ENCODE peak calls at places on chromosomes 11 and 22, in nine cellular contexts. One of them, this sample, is unnamed.

GRCh38 chr11:102268083-102268984 is 49.0 kb upstream of the BIRC3 start:
- DNase-seq in upper lobe of left lung: peak; percentile 95
- DNase-seq in heart left ventricle: peak; percentile 84
- DNase-seq in H1: peak; percentile 88
- DNase-seq in tibial nerve: peak; percentile 35
- DNase-seq in Peyer's patch: peak; percentile 95
- DNase-seq in ovary: peak; percentile 81
- DNase-seq in right lobe of liver: peak; percentile 95
- DNase-seq in adrenal gland: peak; percentile 88
- DNase-seq in this sample: peak; percentile 79

GRCh38 chr11:14644396-14645246 is 1.0 kb downstream of the PDE3B start:
- DNase-seq in upper lobe of left lung: peak; percentile 39
- DNase-seq in heart left ventricle: peak; percentile 46
- DNase-seq in H1: peak; percentile 71
- DNase-seq in tibial nerve: no peak
- DNase-seq in Peyer's patch: peak; percentile 61
- DNase-seq in ovary: no peak
- DNase-seq in right lobe of liver: peak; percentile 63
- DNase-seq in adrenal gland: peak; percentile 28
- DNase-seq in this sample: no peak

GRCh38 chr22:37544955-37545702 is 15.2 kb upstream of the CDC42EP1 start:
- DNase-seq in upper lobe of left lung: peak; percentile 89
- DNase-seq in heart left ventricle: peak; percentile 75
- DNase-seq in H1: peak; percentile 95
- DNase-seq in tibial nerve: peak; percentile 71
- DNase-seq in Peyer's patch: peak; percentile 90
- DNase-seq in ovary: peak; percentile 78
- DNase-seq in right lobe of liver: peak; percentile 89
- DNase-seq in adrenal gland: peak; percentile 89
- DNase-seq in this sample: peak; percentile 78

GRCh38 chr11:35208795-35209194 is 69.8 kb downstream of the CD44 start:
- DNase-seq in upper lobe of left lung: no peak
- DNase-seq in heart left ventricle: no peak
- DNase-seq in H1: no peak
- DNase-seq in tibial nerve: no peak
- DNase-seq in Peyer's patch: no peak
- DNase-seq in ovary: no peak
- DNase-seq in right lobe of liver: no peak
- DNase-seq in adrenal gland: no peak
- DNase-seq in this sample: no peak

GRCh38 chr11:11501546-11502274 is 120.1 kb downstream of the GALNT18 start:
- DNase-seq in upper lobe of left lung: no peak
- DNase-seq in heart left ventricle: no peak
- DNase-seq in H1: no peak
- DNase-seq in tibial nerve: no peak
- DNase-seq in Peyer's patch: no peak
- DNase-seq in ovary: no peak
- DNase-seq in right lobe of liver: no peak
- DNase-seq in adrenal gland: no peak
- DNase-seq in this sample: no peak

GRCh38 chr11:72920001-72920400 is 105.8 kb downstream of the ATG16L2 start:
- DNase-seq in upper lobe of left lung: no peak
- DNase-seq in heart left ventricle: no peak
- DNase-seq in H1: no peak
- DNase-seq in tibial nerve: no peak
- DNase-seq in Peyer's patch: no peak
- DNase-seq in ovary: no peak
- DNase-seq in right lobe of liver: no peak
- DNase-seq in adrenal gland: no peak
- DNase-seq in this sample: no peak

GRCh38 chr11:113896156-113896879 is 8.3 kb upstream of the HTR3B start:
- DNase-seq in upper lobe of left lung: peak; percentile 33
- DNase-seq in heart left ventricle: peak; percentile 39
- DNase-seq in H1: peak; percentile 56
- DNase-seq in tibial nerve: peak; percentile 54
- DNase-seq in Peyer's patch: peak; percentile 76
- DNase-seq in ovary: peak; percentile 50
- DNase-seq in right lobe of liver: no peak
- DNase-seq in adrenal gland: peak; percentile 49
- DNase-seq in this sample: peak; percentile 28

GRCh38 chr11:116517584-116517983 is 255.2 kb downstream of the BUD13 start:
- DNase-seq in upper lobe of left lung: peak; percentile 3
- DNase-seq in heart left ventricle: no peak
- DNase-seq in H1: no peak
- DNase-seq in tibial nerve: no peak
- DNase-seq in Peyer's patch: peak; percentile 18
- DNase-seq in ovary: no peak
- DNase-seq in right lobe of liver: peak; percentile 6
- DNase-seq in adrenal gland: no peak
- DNase-seq in this sample: no peak

GRCh38 chr22:48701296-48702030 is 1126.2 kb downstream of the BRD1 start:
- DNase-seq in upper lobe of left lung: no peak
- DNase-seq in heart left ventricle: peak; percentile 6
- DNase-seq in H1: no peak
- DNase-seq in tibial nerve: no peak
- DNase-seq in Peyer's patch: no peak
- DNase-seq in ovary: no peak
- DNase-seq in right lobe of liver: no peak
- DNase-seq in adrenal gland: no peak
- DNase-seq in this sample: no peak

GRCh38 chr11:74462009-74462408 is 5.3 kb downstream of the KCNE3 start:
- DNase-seq in upper lobe of left lung: peak; percentile 95
- DNase-seq in heart left ventricle: peak; percentile 87
- DNase-seq in H1: no peak
- DNase-seq in tibial nerve: peak; percentile 73
- DNase-seq in Peyer's patch: peak; percentile 83
- DNase-seq in ovary: peak; percentile 89
- DNase-seq in right lobe of liver: peak; percentile 87
- DNase-seq in adrenal gland: peak; percentile 80
- DNase-seq in this sample: peak; percentile 73

GRCh38 chr11:46363031-46363407 is 15.8 kb downstream of the DGKZ start:
- DNase-seq in upper lobe of left lung: peak; percentile 78
- DNase-seq in heart left ventricle: peak; percentile 81
- DNase-seq in H1: no peak
- DNase-seq in tibial nerve: peak; percentile 41
- DNase-seq in Peyer's patch: no peak
- DNase-seq in ovary: no peak
- DNase-seq in right lobe of liver: peak; percentile 65
- DNase-seq in adrenal gland: peak; percentile 84
- DNase-seq in this sample: no peak

GRCh38 chr22:36355894-36356293 is 31.9 kb downstream of the MYH9 start:
- DNase-seq in upper lobe of left lung: no peak
- DNase-seq in heart left ventricle: no peak
- DNase-seq in H1: no peak
- DNase-seq in tibial nerve: no peak
- DNase-seq in Peyer's patch: no peak
- DNase-seq in ovary: no peak
- DNase-seq in right lobe of liver: no peak
- DNase-seq in adrenal gland: no peak
- DNase-seq in this sample: no peak

GRCh38 chr22:49807780-49808708 is 19.6 kb downstream of the BRD1 start:
- DNase-seq in upper lobe of left lung: peak; percentile 42
- DNase-seq in heart left ventricle: no peak
- DNase-seq in H1: no peak
- DNase-seq in tibial nerve: no peak
- DNase-seq in Peyer's patch: peak; percentile 70
- DNase-seq in ovary: no peak
- DNase-seq in right lobe of liver: no peak
- DNase-seq in adrenal gland: no peak
- DNase-seq in this sample: no peak

GRCh38 chr11:7534030-7534378 is 20.2 kb downstream of the PPFIBP2 start:
- DNase-seq in upper lobe of left lung: no peak
- DNase-seq in heart left ventricle: no peak
- DNase-seq in H1: no peak
- DNase-seq in tibial nerve: no peak
- DNase-seq in Peyer's patch: no peak
- DNase-seq in ovary: no peak
- DNase-seq in right lobe of liver: no peak
- DNase-seq in adrenal gland: no peak
- DNase-seq in this sample: no peak

GRCh38 chr11:35614949-35615569 is 3.2 kb upstream of the FJX1 start:
- DNase-seq in upper lobe of left lung: no peak
- DNase-seq in heart left ventricle: no peak
- DNase-seq in H1: no peak
- DNase-seq in tibial nerve: no peak
- DNase-seq in Peyer's patch: no peak
- DNase-seq in ovary: no peak
- DNase-seq in right lobe of liver: no peak
- DNase-seq in adrenal gland: no peak
- DNase-seq in this sample: no peak

GRCh38 chr22:44380716-44381500 is 68.2 kb upstream of the SHISAL1 start:
- DNase-seq in upper lobe of left lung: no peak
- DNase-seq in heart left ventricle: no peak
- DNase-seq in H1: no peak
- DNase-seq in tibial nerve: no peak
- DNase-seq in Peyer's patch: no peak
- DNase-seq in ovary: no peak
- DNase-seq in right lobe of liver: peak; percentile 37
- DNase-seq in adrenal gland: no peak
- DNase-seq in this sample: no peak

GRCh38 chr11:3964056-3964455 is 108.6 kb downstream of the STIM1 start:
- DNase-seq in upper lobe of left lung: no peak
- DNase-seq in heart left ventricle: no peak
- DNase-seq in H1: no peak
- DNase-seq in tibial nerve: no peak
- DNase-seq in Peyer's patch: no peak
- DNase-seq in ovary: no peak
- DNase-seq in right lobe of liver: no peak
- DNase-seq in adrenal gland: no peak
- DNase-seq in this sample: no peak

GRCh38 chr22:19042285-19043110 is 79.7 kb downstream of the DGCR2 start:
- DNase-seq in upper lobe of left lung: no peak
- DNase-seq in heart left ventricle: peak; percentile 28
- DNase-seq in H1: no peak
- DNase-seq in tibial nerve: no peak
- DNase-seq in Peyer's patch: peak; percentile 38
- DNase-seq in ovary: no peak
- DNase-seq in right lobe of liver: peak; percentile 39
- DNase-seq in adrenal gland: no peak
- DNase-seq in this sample: no peak

GRCh38 chr22:48720662-48721393 is 1106.8 kb downstream of the BRD1 start:
- DNase-seq in upper lobe of left lung: no peak
- DNase-seq in heart left ventricle: no peak
- DNase-seq in H1: no peak
- DNase-seq in tibial nerve: no peak
- DNase-seq in Peyer's patch: no peak
- DNase-seq in ovary: no peak
- DNase-seq in right lobe of liver: no peak
- DNase-seq in adrenal gland: no peak
- DNase-seq in this sample: no peak

GRCh38 chr11:9858822-9859221 is 194.9 kb downstream of the SWAP70 start:
- DNase-seq in upper lobe of left lung: no peak
- DNase-seq in heart left ventricle: no peak
- DNase-seq in H1: no peak
- DNase-seq in tibial nerve: no peak
- DNase-seq in Peyer's patch: no peak
- DNase-seq in ovary: no peak
- DNase-seq in right lobe of liver: no peak
- DNase-seq in adrenal gland: no peak
- DNase-seq in this sample: no peak

GRCh38 chr11:45736424-45736823 is 68.5 kb upstream of the SLC35C1 start:
- DNase-seq in upper lobe of left lung: peak; percentile 79
- DNase-seq in heart left ventricle: no peak
- DNase-seq in H1: no peak
- DNase-seq in tibial nerve: no peak
- DNase-seq in Peyer's patch: no peak
- DNase-seq in ovary: no peak
- DNase-seq in right lobe of liver: peak; percentile 79
- DNase-seq in adrenal gland: no peak
- DNase-seq in this sample: no peak

GRCh38 chr11:119056397-119056999 is 507 bp downstream of the HYOU1 start:
- DNase-seq in upper lobe of left lung: peak; percentile 51
- DNase-seq in heart left ventricle: peak; percentile 36
- DNase-seq in H1: peak; percentile 84
- DNase-seq in tibial nerve: no peak
- DNase-seq in Peyer's patch: peak; percentile 74
- DNase-seq in ovary: peak; percentile 33
- DNase-seq in right lobe of liver: no peak
- DNase-seq in adrenal gland: no peak
- DNase-seq in this sample: peak; percentile 41

DNA sequence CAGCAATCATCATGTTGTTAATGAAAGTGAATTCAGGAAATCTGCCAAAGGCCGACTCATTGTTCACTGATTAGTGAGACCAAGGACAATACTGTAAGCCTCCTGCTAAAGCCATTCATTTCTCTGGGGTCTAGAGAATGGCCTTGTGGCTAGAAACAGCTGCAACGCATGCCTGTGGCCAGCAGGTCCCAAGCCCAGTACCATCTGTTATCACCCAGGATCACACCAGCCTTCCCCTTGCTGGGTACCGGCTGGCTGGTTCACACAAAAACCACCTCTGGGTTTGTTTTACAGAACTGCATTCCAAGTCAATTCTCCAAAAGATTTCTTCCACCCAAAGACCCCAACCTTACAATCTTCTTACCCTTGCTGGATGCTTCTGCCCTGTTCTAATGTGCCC is 1.1 kb downstream of the PLAAT5 start:
- DNase-seq in upper lobe of left lung: no peak
- DNase-seq in heart left ventricle: no peak
- DNase-seq in H1: no peak
- DNase-seq in tibial nerve: no peak
- DNase-seq in Peyer's patch: no peak
- DNase-seq in ovary: no peak
- DNase-seq in right lobe of liver: no peak
- DNase-seq in adrenal gland: no peak
- DNase-seq in this sample: no peak
- TF ChIP-seq POLR2A in upper lobe of left lung: no peak
- TF ChIP-seq POLR2A in heart left ventricle: no peak
- TF ChIP-seq POLR2A in H1: no peak
- TF ChIP-seq POLR2A in tibial nerve: no peak
- TF ChIP-seq POLR2A in Peyer's patch: no peak
- TF ChIP-seq POLR2A in ovary: no peak
- TF ChIP-seq POLR2A in right lobe of liver: no peak
- TF ChIP-seq POLR2A in adrenal gland: no peak
- TF ChIP-seq POLR2A in this sample: no peak

GRCh38 chr11:30392221-30392784 is 69.4 kb downstream of the ARL14EP start:
- DNase-seq in upper lobe of left lung: no peak
- DNase-seq in heart left ventricle: peak; percentile 53
- DNase-seq in H1: no peak
- DNase-seq in tibial nerve: no peak
- DNase-seq in Peyer's patch: no peak
- DNase-seq in ovary: no peak
- DNase-seq in right lobe of liver: no peak
- DNase-seq in adrenal gland: peak; percentile 50
- DNase-seq in this sample: no peak
- H3K36me3 ChIP-seq in upper lobe of left lung: no peaks in the 10 kb centered on the region
- H3K36me3 ChIP-seq in heart left ventricle: no peaks in the 10 kb centered on the region
- H3K36me3 ChIP-seq in H1: no peaks in the 10 kb centered on the region
- H3K36me3 ChIP-seq in tibial nerve: no peaks in the 10 kb centered on the region
- H3K36me3 ChIP-seq in Peyer's patch: no peaks in the 10 kb centered on the region
- H3K36me3 ChIP-seq in ovary: no peaks in the 10 kb centered on the region
- H3K36me3 ChIP-seq in right lobe of liver: no peaks in the 10 kb centered on the region
- H3K36me3 ChIP-seq in adrenal gland: no peaks in the 10 kb centered on the region
- H3K36me3 ChIP-seq in this sample: no peaks in the 10 kb centered on the region

GRCh38 chr11:65298131-65298535 is 16.5 kb upstream of the CDC42EP2 start:
- DNase-seq in upper lobe of left lung: peak; percentile 43
- DNase-seq in heart left ventricle: peak; percentile 96
- DNase-seq in H1: no peak
- DNase-seq in tibial nerve: no peak
- DNase-seq in Peyer's patch: peak; percentile 69
- DNase-seq in ovary: peak; percentile 83
- DNase-seq in right lobe of liver: peak; percentile 94
- DNase-seq in adrenal gland: peak; percentile 52
- DNase-seq in this sample: peak; percentile 86
- TF ChIP-seq POLR2A in upper lobe of left lung: no peak
- TF ChIP-seq POLR2A in heart left ventricle: no peak
- TF ChIP-seq POLR2A in H1: no peak
- TF ChIP-seq POLR2A in tibial nerve: no peak
- TF ChIP-seq POLR2A in Peyer's patch: no peak
- TF ChIP-seq POLR2A in ovary: no peak
- TF ChIP-seq POLR2A in right lobe of liver: no peak
- TF ChIP-seq POLR2A in adrenal gland: no peak
- TF ChIP-seq POLR2A in this sample: no peak

GRCh38 chr22:42801537-42802165 is 55.4 kb downstream of the ARFGAP3 start:
- DNase-seq in upper lobe of left lung: no peak
- DNase-seq in heart left ventricle: no peak
- DNase-seq in H1: no peak
- DNase-seq in tibial nerve: no peak
- DNase-seq in Peyer's patch: no peak
- DNase-seq in ovary: no peak
- DNase-seq in right lobe of liver: no peak
- DNase-seq in adrenal gland: peak; percentile 21
- DNase-seq in this sample: no peak
- H3K36me3 ChIP-seq in upper lobe of left lung: peaks cover 34% of the 10 kb centered on the region
- H3K36me3 ChIP-seq in heart left ventricle: peaks cover 6% of the 10 kb centered on the region
- H3K36me3 ChIP-seq in H1: no peaks in the 10 kb centered on the region
- H3K36me3 ChIP-seq in tibial nerve: peaks cover 99% of the 10 kb centered on the region
- H3K36me3 ChIP-seq in Peyer's patch: peaks cover 84% of the 10 kb centered on the region
- H3K36me3 ChIP-seq in ovary: no peaks in the 10 kb centered on the region
- H3K36me3 ChIP-seq in right lobe of liver: peaks cover 3% of the 10 kb centered on the region
- H3K36me3 ChIP-seq in adrenal gland: peaks cover 93% of the 10 kb centered on the region
- H3K36me3 ChIP-seq in this sample: no peaks in the 10 kb centered on the region

This sample was measured in uterus.